ENCODE peak calls at places on chromosomes 2 and 18, in seven cellular contexts. Y is foreskin fibroblast, N is psoas muscle, O is GM10248, D is NB4, G is H9, A is ascending aorta. F is an unnamed sample.

GRCh38 chr2:27182346-27182745 is 29.5 kb upstream of the ATRAID start:
- DNase-seq in Y (peak), N (no peak), G (no peak), O (no peak), D (no peak), A (no peak), F (no peak)

GRCh38 chr2:37526323-37526722 is 145.1 kb downstream of the CDC42EP3 start:
- DNase-seq in G (no peak), Y (no peak), O (no peak), N (no peak), D (peak), A (no peak), F (no peak)

GRCh38 chr2:88190808-88191721 is 20.9 kb downstream of the THNSL2 start:
- DNase-seq in G (peak), A (no peak), D (peak), O (peak), N (no peak), Y (no peak), F (peak)

GRCh38 chr2:69774984-69775982 is 33.3 kb downstream of the ANXA4 start:
- DNase-seq in D (no peak), G (no peak), N (no peak), O (peak), Y (no peak), A (no peak), F (peak)

GRCh38 chr18:12943200-12943599 is 4.6 kb upstream of the SEH1L start:
- DNase-seq in N (no peak), D (no peak), Y (no peak), G (no peak), A (no peak), O (no peak), F (no peak)

GRCh38 chr2:134289225-134289624 is 35.4 kb downstream of the MGAT5 start:
- DNase-seq in O (no peak), N (no peak), D (no peak), Y (no peak), G (no peak), A (no peak), F (no peak)

GRCh38 chr2:120470041-120470716 is 124.2 kb downstream of the INHBB start:
- DNase-seq in A (peak), Y (peak), N (peak), O (no peak), G (no peak), D (peak), F (no peak)

GRCh38 chr2:189548686-189549439 is 31.7 kb downstream of the SLC40A1 start:
- DNase-seq in O (no peak), N (no peak), D (no peak), G (no peak), A (no peak), Y (no peak), F (no peak)

GRCh38 chr18:25230658-25231326 is 121.2 kb downstream of the ZNF521 start:
- DNase-seq in Y (peak), O (no peak), N (peak), D (no peak), G (no peak), A (peak), F (no peak)

GRCh38 chr18:48785686-48786470 is 164.9 kb downstream of the SMAD7 start:
- DNase-seq in A (no peak), G (no peak), N (no peak), O (no peak), D (no peak), Y (no peak), F (no peak)

GRCh38 chr2:206443735-206444527 is 599 bp downstream of the ADAM23 start:
- DNase-seq in Y (no peak), G (peak), O (peak), N (peak), D (peak), A (no peak), F (peak)

GRCh38 chr2:171146633-171147032 is 14.1 kb downstream of the TLK1 start:
- DNase-seq in G (no peak), N (no peak), O (no peak), D (peak), Y (no peak), A (no peak), F (no peak)

GRCh38 chr2:99403084-99403483 is 65.9 kb downstream of the EIF5B start:
- DNase-seq in Y (peak), N (no peak), D (no peak), G (no peak), O (no peak), A (no peak), F (no peak)

GRCh38 chr2:228655341-228655740 is 473.9 kb upstream of the SPHKAP start:
- DNase-seq in Y (no peak), O (no peak), A (no peak), D (no peak), G (no peak), N (no peak), F (no peak)

GRCh38 chr2:238668426-238668825 is 179.5 kb upstream of the TWIST2 start:
- DNase-seq in A (no peak), N (no peak), G (no peak), O (no peak), Y (no peak), D (no peak), F (no peak)

GRCh38 chr2:153354406-153354805 is 124.2 kb downstream of the RPRM start:
- DNase-seq in Y (no peak), O (no peak), D (no peak), A (no peak), G (no peak), N (no peak), F (no peak)

GRCh38 chr2:187390891-187391290 is 57.2 kb downstream of the CALCRL start:
- DNase-seq in O (no peak), A (no peak), N (no peak), D (no peak), G (no peak), Y (peak), F (no peak)

GRCh38 chr2:26299488-26300092 is 46.4 kb upstream of the SELENOI start:
- DNase-seq in O (no peak), Y (peak), G (no peak), A (no peak), N (no peak), D (peak), F (peak)

GRCh38 chr18:9020221-9020620 is 82.3 kb upstream of the NDUFV2 start:
- DNase-seq in N (no peak), A (no peak), G (no peak), O (no peak), D (no peak), Y (no peak), F (no peak)

GRCh38 chr2:9336534-9337354 is 86.6 kb downstream of the ITGB1BP1 start:
- DNase-seq in G (no peak), A (no peak), D (no peak), N (no peak), O (no peak), Y (peak), F (no peak)

GRCh38 chr2:18309627-18310026 is 250.8 kb downstream of the RDH14 start:
- DNase-seq in Y (no peak), D (no peak), G (no peak), O (no peak), N (no peak), A (no peak), F (no peak)

GRCh38 chr2:96374211-96374951 is 38.8 kb downstream of the NCAPH start:
- DNase-seq in Y (peak), A (no peak), N (no peak), D (no peak), O (no peak), G (no peak), F (no peak)

GRCh38 chr2:69641887-69642708 is 1.4 kb downstream of the AAK1 start:
- DNase-seq in Y (no peak), A (no peak), N (no peak), G (no peak), D (no peak), O (no peak), F (no peak)

GRCh38 chr2:173355866-173356508 is 1.3 kb downstream of the CDCA7 start:
- DNase-seq in A (no peak), D (peak), Y (peak), N (peak), O (no peak), G (no peak), F (no peak)

GRCh38 chr2:26429779-26430654 is 28.3 kb downstream of the DRC1 start:
- DNase-seq in Y (no peak), O (no peak), D (no peak), N (no peak), G (no peak), A (no peak), F (no peak)

GRCh38 chr2:235636471-235637005 is 142.7 kb downstream of the AGAP1 start:
- DNase-seq in N (no peak), A (no peak), G (no peak), Y (no peak), O (no peak), D (no peak), F (no peak)

GRCh38 chr2:235639885-235640284 is 146.0 kb downstream of the AGAP1 start:
- DNase-seq in G (no peak), N (no peak), O (no peak), Y (no peak), A (no peak), D (no peak), F (no peak)

GRCh38 chr2:235637906-235638305 is 144.1 kb downstream of the AGAP1 start:
- DNase-seq in G (no peak), Y (no peak), A (no peak), D (no peak), O (no peak), N (no peak), F (no peak)

GRCh38 chr2:235639387-235639786 is 145.5 kb downstream of the AGAP1 start:
- DNase-seq in G (no peak), N (peak), O (no peak), Y (peak), A (peak), D (peak), F (no peak)

DNA sequence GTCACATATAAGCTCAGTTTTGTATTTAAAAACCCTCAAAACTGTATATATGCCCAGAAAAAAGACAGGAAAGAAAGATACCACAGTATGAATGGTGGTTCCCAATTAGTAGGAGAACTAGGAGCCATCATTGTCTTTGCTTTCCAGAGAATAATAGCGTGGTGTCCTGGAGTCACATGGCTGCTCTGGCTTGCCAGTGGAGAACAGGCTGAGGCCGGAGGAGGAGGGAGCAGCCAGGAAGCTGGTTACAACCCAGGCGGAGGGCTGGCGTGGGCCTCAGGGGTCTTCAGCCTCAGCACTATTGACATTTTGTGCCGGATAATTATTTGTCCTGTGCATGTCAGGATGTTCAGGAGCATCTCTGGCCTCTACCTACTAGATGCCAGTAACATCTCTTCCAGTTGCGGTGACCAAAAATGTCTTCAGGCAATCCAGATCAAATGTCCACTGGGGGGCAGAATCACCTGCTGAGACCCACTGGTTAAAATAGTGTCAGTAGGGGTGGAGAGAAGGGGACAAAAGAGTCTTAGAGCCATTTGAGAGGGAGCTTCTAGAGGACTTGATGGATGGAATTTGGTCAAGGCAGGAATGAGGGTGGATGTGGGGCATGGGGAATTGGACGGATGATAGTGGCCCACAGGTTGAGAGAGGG is 144.8 kb downstream of the AGAP1 start:
- DNase-seq in A (no peak), N (no peak), Y (no peak), O (no peak), D (peak), G (no peak), F (no peak)
- TF ChIP-seq CTCF in A (no peak), N (no peak), Y (no peak), O (no peak), D (peak), G (peak), F (no peak)

GRCh38 chr2:85240055-85240454 is 87.7 kb downstream of the TGOLN2 start:
- DNase-seq in A (no peak), O (no peak), N (no peak), Y (no peak), D (no peak), G (no peak), F (no peak)

GRCh38 chr2:85238607-85239006 is 89.2 kb downstream of the TGOLN2 start:
- DNase-seq in Y (no peak), O (no peak), A (no peak), N (no peak), G (no peak), D (no peak), F (no peak)

GRCh38 chr2:85236107-85236506 is 91.7 kb downstream of the TGOLN2 start:
- DNase-seq in D (no peak), A (no peak), G (no peak), Y (no peak), N (no peak), O (no peak), F (no peak)

GRCh38 chr2:85237849-85238570 is 89.8 kb downstream of the TGOLN2 start:
- DNase-seq in N (no peak), G (peak), D (no peak), Y (no peak), O (no peak), A (no peak), F (no peak)

GRCh38 chr2:85239102-85239501 is 88.7 kb downstream of the TGOLN2 start:
- DNase-seq in O (no peak), A (no peak), N (no peak), G (no peak), Y (no peak), D (no peak), F (no peak)
- TF ChIP-seq CTCF in O (no peak), A (no peak), N (no peak), G (peak), Y (no peak), D (no peak), F (no peak)

DNA sequence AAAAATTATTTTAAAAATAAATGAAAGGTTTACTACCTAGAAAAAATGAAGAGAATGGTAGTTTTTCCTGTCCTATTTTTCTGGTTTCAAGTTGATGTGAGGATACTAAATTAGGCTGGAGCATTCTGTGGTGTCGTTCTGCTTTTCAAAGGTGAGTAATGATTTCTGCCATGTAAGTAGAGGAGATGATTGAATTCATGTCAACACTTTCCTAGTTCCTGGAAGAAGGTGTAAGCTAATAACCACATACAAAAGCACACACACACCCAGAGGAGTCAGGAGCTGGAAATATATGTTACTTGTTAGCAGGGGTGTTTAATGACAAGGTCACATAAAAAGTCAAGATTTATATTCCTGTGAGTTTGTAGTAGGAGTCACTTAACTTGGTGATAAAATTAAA is 172.1 kb downstream of the TMX3 start:
- DNase-seq in G (no peak), Y (no peak), D (no peak), A (no peak), O (no peak), N (no peak), F (no peak)
- TF ChIP-seq CTCF in G (no peak), Y (no peak), D (no peak), A (no peak), O (no peak), N (no peak), F (no peak)

GRCh38 chr2:54500404-54501147 is 44.4 kb downstream of the SPTBN1 start:
- DNase-seq in G (no peak), D (no peak), O (no peak), A (no peak), Y (no peak), N (peak), F (no peak)

GRCh38 chr2:54496920-54497319 is 40.8 kb downstream of the SPTBN1 start:
- DNase-seq in G (no peak), N (no peak), D (no peak), O (no peak), A (no peak), Y (no peak), F (no peak)

GRCh38 chr2:54499666-54500065 is 43.5 kb downstream of the SPTBN1 start:
- DNase-seq in O (no peak), A (no peak), D (no peak), Y (no peak), G (no peak), N (no peak), F (no peak)

GRCh38 chr2:54494087-54494486 is 38.0 kb downstream of the SPTBN1 start:
- DNase-seq in Y (no peak), A (no peak), D (no peak), G (no peak), N (no peak), O (no peak), F (no peak)

GRCh38 chr2:54497738-54498680 is 41.9 kb downstream of the SPTBN1 start:
- DNase-seq in A (no peak), N (peak), O (no peak), Y (no peak), G (peak), D (peak), F (no peak)
- TF ChIP-seq CTCF in A (no peak), N (peak), O (no peak), Y (peak), G (peak), D (peak), F (peak)

DNA sequence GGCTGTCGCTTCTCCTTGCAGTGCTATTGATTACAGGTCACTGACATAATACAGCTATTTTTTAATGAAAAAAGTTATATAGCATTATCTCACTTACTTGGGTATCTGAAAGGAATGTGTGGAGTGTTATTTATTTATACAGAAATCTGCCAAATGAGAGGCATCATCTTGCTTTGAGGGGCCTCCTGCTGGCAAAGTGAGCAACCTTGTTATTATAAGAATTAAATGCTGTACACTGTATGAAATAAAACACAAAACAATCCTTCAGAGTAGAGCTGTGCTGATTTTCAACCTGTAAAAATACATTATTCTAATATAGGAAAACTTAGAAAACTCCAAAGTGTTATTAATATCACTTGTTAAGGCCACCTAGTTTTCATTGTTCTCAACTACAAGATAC is 20.9 kb downstream of the ERBB4 start:
- DNase-seq in G (no peak), Y (no peak), N (no peak), A (no peak), O (no peak), D (no peak), F (no peak)
- TF ChIP-seq CTCF in G (no peak), Y (no peak), N (no peak), A (no peak), O (no peak), D (no peak), F (no peak)